ENCODE peak calls at places on chromosomes 4 and X, in five cellular contexts. One of them, this sample, is unnamed.

GRCh38 chrX:40153335-40154221 is 55.8 kb upstream of the BCOR start:
- DNase-seq in testis: no peak
- DNase-seq in breast epithelium: no peak
- DNase-seq in kidney epithelial cell: no peak
- DNase-seq in GM12878: no peak
- DNase-seq in this sample: no peak

GRCh38 chr4:5378002-5378401 is 326.7 kb downstream of the STK32B start:
- DNase-seq in testis: no peak
- DNase-seq in breast epithelium: no peak
- DNase-seq in kidney epithelial cell: no peak
- DNase-seq in GM12878: no peak
- DNase-seq in this sample: no peak

GRCh38 chr4:48623182-48623780 is 133.2 kb downstream of the ZAR1 start:
- DNase-seq in testis: no peak
- DNase-seq in breast epithelium: no peak
- DNase-seq in kidney epithelial cell: no peak
- DNase-seq in GM12878: no peak
- DNase-seq in this sample: no peak

GRCh38 chr4:82721819-82722423 is 76.7 kb downstream of the SCD5 start:
- DNase-seq in testis: peak
- DNase-seq in breast epithelium: no peak
- DNase-seq in kidney epithelial cell: no peak
- DNase-seq in GM12878: no peak
- DNase-seq in this sample: peak

GRCh38 chr4:27357283-27357682 is 496.6 kb downstream of the STIM2 start:
- DNase-seq in testis: no peak
- DNase-seq in breast epithelium: no peak
- DNase-seq in kidney epithelial cell: no peak
- DNase-seq in GM12878: no peak
- DNase-seq in this sample: peak

GRCh38 chr4:156321203-156321602 is 367.5 kb upstream of the CTSO start:
- DNase-seq in testis: no peak
- DNase-seq in breast epithelium: no peak
- DNase-seq in kidney epithelial cell: peak
- DNase-seq in GM12878: no peak
- DNase-seq in this sample: peak

GRCh38 chr4:156981262-156981661 is 9.7 kb upstream of the PDGFC start:
- DNase-seq in testis: no peak
- DNase-seq in breast epithelium: no peak
- DNase-seq in kidney epithelial cell: no peak
- DNase-seq in GM12878: no peak
- DNase-seq in this sample: no peak

GRCh38 chr4:147590249-147590920 is 26.8 kb upstream of the TMEM184C start:
- DNase-seq in testis: peak
- DNase-seq in breast epithelium: no peak
- DNase-seq in kidney epithelial cell: no peak
- DNase-seq in GM12878: no peak
- DNase-seq in this sample: peak

GRCh38 chrX:8846271-8846670 is 45.1 kb upstream of the FAM9A start:
- DNase-seq in testis: no peak
- DNase-seq in breast epithelium: no peak
- DNase-seq in kidney epithelial cell: peak
- DNase-seq in GM12878: no peak
- DNase-seq in this sample: no peak

GRCh38 chr4:113919611-113920010 is 59.8 kb downstream of the ARSJ start:
- DNase-seq in testis: no peak
- DNase-seq in breast epithelium: no peak
- DNase-seq in kidney epithelial cell: no peak
- DNase-seq in GM12878: no peak
- DNase-seq in this sample: no peak

GRCh38 chrX:13716905-13717304 is 17.5 kb downstream of the TRAPPC2 start:
- DNase-seq in testis: no peak
- DNase-seq in breast epithelium: no peak
- DNase-seq in kidney epithelial cell: no peak
- DNase-seq in GM12878: no peak
- DNase-seq in this sample: no peak

GRCh38 chrX:15468036-15468435 is 25.1 kb downstream of the PIR start:
- DNase-seq in testis: no peak
- DNase-seq in breast epithelium: no peak
- DNase-seq in kidney epithelial cell: no peak
- DNase-seq in GM12878: no peak
- DNase-seq in this sample: peak

GRCh38 chrX:116239944-116240391 is 69.4 kb downstream of the AGTR2 start:
- DNase-seq in testis: no peak
- DNase-seq in breast epithelium: no peak
- DNase-seq in kidney epithelial cell: no peak
- DNase-seq in GM12878: no peak
- DNase-seq in this sample: peak

GRCh38 chr4:174069848-174070330 is 213.6 kb downstream of the FBXO8 start:
- DNase-seq in testis: no peak
- DNase-seq in breast epithelium: no peak
- DNase-seq in kidney epithelial cell: no peak
- DNase-seq in GM12878: no peak
- DNase-seq in this sample: no peak

GRCh38 chr4:47835489-47835888 is 2.4 kb downstream of the CORIN start:
- DNase-seq in testis: no peak
- DNase-seq in breast epithelium: no peak
- DNase-seq in kidney epithelial cell: no peak
- DNase-seq in GM12878: no peak
- DNase-seq in this sample: no peak

GRCh38 chr4:140237616-140238352 is 83.8 kb upstream of the MAML3 start:
- DNase-seq in testis: peak
- DNase-seq in breast epithelium: peak
- DNase-seq in kidney epithelial cell: no peak
- DNase-seq in GM12878: no peak
- DNase-seq in this sample: peak

GRCh38 chrX:112735147-112735546 is 55.4 kb upstream of the LHFPL1 start:
- DNase-seq in testis: no peak
- DNase-seq in breast epithelium: no peak
- DNase-seq in kidney epithelial cell: no peak
- DNase-seq in GM12878: no peak
- DNase-seq in this sample: no peak

GRCh38 chr4:152063301-152064235 is 302.8 kb upstream of the GATB start:
- DNase-seq in testis: no peak
- DNase-seq in breast epithelium: no peak
- DNase-seq in kidney epithelial cell: no peak
- DNase-seq in GM12878: no peak
- DNase-seq in this sample: no peak

GRCh38 chr4:152165851-152166250 is 370.0 kb downstream of the FBXW7 start:
- DNase-seq in testis: no peak
- DNase-seq in breast epithelium: no peak
- DNase-seq in kidney epithelial cell: no peak
- DNase-seq in GM12878: no peak
- DNase-seq in this sample: no peak

GRCh38 chrX:28794751-28795150 is 207.5 kb downstream of the IL1RAPL1 start:
- DNase-seq in testis: no peak
- DNase-seq in breast epithelium: no peak
- DNase-seq in kidney epithelial cell: no peak
- DNase-seq in GM12878: no peak
- DNase-seq in this sample: no peak

GRCh38 chr4:75514949-75515612 is 808 bp downstream of the THAP6 start:
- DNase-seq in testis: no peak
- DNase-seq in breast epithelium: no peak
- DNase-seq in kidney epithelial cell: no peak
- DNase-seq in GM12878: peak
- DNase-seq in this sample: no peak

GRCh38 chrX:102712967-102713677 is 874 bp downstream of the GPRASP2 start:
- DNase-seq in testis: peak
- DNase-seq in breast epithelium: peak
- DNase-seq in kidney epithelial cell: no peak
- DNase-seq in GM12878: no peak
- DNase-seq in this sample: peak

GRCh38 chrX:153886915-153887314 is 942 bp upstream of the L1CAM start:
- DNase-seq in testis: no peak
- DNase-seq in breast epithelium: no peak
- DNase-seq in kidney epithelial cell: no peak
- DNase-seq in GM12878: no peak
- DNase-seq in this sample: no peak

GRCh38 chrX:68980906-68981616 is 152.2 kb downstream of the EFNB1 start:
- DNase-seq in testis: no peak
- DNase-seq in breast epithelium: no peak
- DNase-seq in kidney epithelial cell: no peak
- DNase-seq in GM12878: no peak
- DNase-seq in this sample: no peak

GRCh38 chrX:79065696-79066095 is 78.8 kb upstream of the GPR174 start:
- DNase-seq in testis: no peak
- DNase-seq in breast epithelium: no peak
- DNase-seq in kidney epithelial cell: no peak
- DNase-seq in GM12878: peak
- DNase-seq in this sample: no peak

GRCh38 chrX:97096385-97096784 is 212.7 kb downstream of the RPA4 start:
- DNase-seq in testis: no peak
- DNase-seq in breast epithelium: no peak
- DNase-seq in kidney epithelial cell: no peak
- DNase-seq in GM12878: no peak
- DNase-seq in this sample: peak

GRCh38 chrX:71107762-71108360 is 1.3 kb upstream of the CXorf65 start:
- DNase-seq in testis: no peak
- DNase-seq in breast epithelium: no peak
- DNase-seq in kidney epithelial cell: no peak
- DNase-seq in GM12878: no peak
- DNase-seq in this sample: no peak

GRCh38 chr4:116632269-116632668 is 453.1 kb downstream of the TRAM1L1 start:
- DNase-seq in testis: no peak
- DNase-seq in breast epithelium: no peak
- DNase-seq in kidney epithelial cell: no peak
- DNase-seq in GM12878: no peak
- DNase-seq in this sample: no peak

GRCh38 chr4:6987566-6987920 is 55.6 kb upstream of the TADA2B start:
- DNase-seq in testis: no peak
- DNase-seq in breast epithelium: no peak
- DNase-seq in kidney epithelial cell: no peak
- DNase-seq in GM12878: no peak
- DNase-seq in this sample: peak

GRCh38 chr4:173530326-173531062 is 465 bp upstream of the HAND2 start:
- DNase-seq in testis: no peak
- DNase-seq in breast epithelium: no peak
- DNase-seq in kidney epithelial cell: no peak
- DNase-seq in GM12878: no peak
- DNase-seq in this sample: no peak

GRCh38 chr4:125975861-125976397 is 661.2 kb downstream of the FAT4 start:
- DNase-seq in testis: no peak
- DNase-seq in breast epithelium: no peak
- DNase-seq in kidney epithelial cell: no peak
- DNase-seq in GM12878: no peak
- DNase-seq in this sample: no peak

DNA sequence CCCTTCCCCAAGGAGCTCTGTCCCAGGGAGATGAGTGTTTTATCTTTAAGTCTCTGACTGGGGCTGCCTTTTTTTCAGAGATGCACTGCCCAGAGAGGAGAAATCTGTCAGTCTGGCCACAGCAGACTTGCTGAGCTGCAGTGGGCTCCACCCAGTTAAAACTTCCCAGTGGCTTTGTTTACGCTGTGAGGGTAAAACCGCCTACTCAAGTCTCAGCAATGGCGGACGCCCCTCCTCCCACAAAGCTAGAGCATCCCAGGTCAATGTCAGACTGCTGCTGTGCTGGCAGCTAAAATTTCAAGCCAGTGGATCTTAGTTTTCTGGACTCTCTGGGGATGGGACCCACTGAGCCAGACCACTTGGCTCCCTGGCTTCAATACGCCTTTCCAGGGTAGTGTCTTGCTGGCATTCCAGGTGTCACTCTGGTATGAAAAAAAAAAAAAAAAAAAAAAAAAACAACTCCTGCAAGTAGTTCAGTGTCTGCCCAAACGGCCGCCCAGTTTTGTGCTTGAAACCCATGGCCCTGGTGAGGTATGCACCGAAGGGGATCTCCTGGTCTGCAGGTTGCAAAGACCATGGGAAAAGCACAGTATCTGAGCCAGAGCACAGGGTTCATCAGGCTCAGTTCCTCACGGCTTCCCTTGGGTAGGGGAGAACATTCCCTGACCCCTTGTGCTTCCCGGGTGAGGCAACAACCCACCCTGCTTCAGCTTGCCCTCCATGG is 1616.1 kb upstream of the ADGRL3 start:
- DNase-seq in testis: no peak
- DNase-seq in breast epithelium: no peak
- DNase-seq in kidney epithelial cell: no peak
- DNase-seq in GM12878: no peak
- DNase-seq in this sample: no peak
- H3K4me3 ChIP-seq in testis: no peak
- H3K4me3 ChIP-seq in breast epithelium: no peak
- H3K4me3 ChIP-seq in kidney epithelial cell: no peak
- H3K4me3 ChIP-seq in GM12878: no peak
- H3K4me3 ChIP-seq in this sample: no peak

GRCh38 chrX:139762400-139763183 is 54.6 kb upstream of the MCF2 start:
- DNase-seq in testis: peak
- DNase-seq in breast epithelium: no peak
- DNase-seq in kidney epithelial cell: no peak
- DNase-seq in GM12878: no peak
- DNase-seq in this sample: peak

GRCh38 chrX:139758250-139758649 is 50.3 kb upstream of the MCF2 start:
- DNase-seq in testis: no peak
- DNase-seq in breast epithelium: no peak
- DNase-seq in kidney epithelial cell: no peak
- DNase-seq in GM12878: no peak
- DNase-seq in this sample: no peak

GRCh38 chrX:139758809-139759208 is 50.8 kb upstream of the MCF2 start:
- DNase-seq in testis: no peak
- DNase-seq in breast epithelium: no peak
- DNase-seq in kidney epithelial cell: no peak
- DNase-seq in GM12878: no peak
- DNase-seq in this sample: no peak

DNA sequence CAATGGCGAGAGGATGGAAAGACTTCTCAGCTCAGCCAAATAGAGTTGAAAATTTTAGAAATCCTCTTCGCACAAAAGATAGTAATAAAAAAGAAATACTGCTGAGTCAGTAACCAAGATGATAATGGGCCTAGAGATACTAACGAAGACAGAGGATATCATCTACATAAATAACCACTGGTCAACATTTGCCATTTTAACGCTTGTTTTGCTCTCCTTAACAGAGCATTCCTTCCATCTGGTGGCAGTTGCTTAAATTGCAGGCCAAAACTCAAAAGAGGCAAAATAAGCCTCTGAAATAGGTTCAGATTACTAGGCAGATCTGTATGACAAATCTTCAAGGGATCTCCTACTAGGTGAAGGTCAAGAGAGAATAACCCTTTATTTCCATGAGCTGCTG is 51.7 kb upstream of the MCF2 start:
- DNase-seq in testis: peak
- DNase-seq in breast epithelium: no peak
- DNase-seq in kidney epithelial cell: no peak
- DNase-seq in GM12878: no peak
- DNase-seq in this sample: peak
- TF ChIP-seq CTCF in testis: peak
- TF ChIP-seq CTCF in breast epithelium: no peak
- TF ChIP-seq CTCF in kidney epithelial cell: peak
- TF ChIP-seq CTCF in GM12878: peak
- TF ChIP-seq CTCF in this sample: peak

GRCh38 chr4:183399166-183399565 is 45.3 kb upstream of the CDKN2AIP start:
- DNase-seq in testis: no peak
- DNase-seq in breast epithelium: no peak
- DNase-seq in kidney epithelial cell: no peak
- DNase-seq in GM12878: no peak
- DNase-seq in this sample: no peak
- H3K4me3 ChIP-seq in testis: peak
- H3K4me3 ChIP-seq in breast epithelium: peak
- H3K4me3 ChIP-seq in kidney epithelial cell: no peak
- H3K4me3 ChIP-seq in GM12878: no peak
- H3K4me3 ChIP-seq in this sample: no peak

GRCh38 chr4:110163327-110164070 is 34.9 kb downstream of the ELOVL6 start:
- DNase-seq in testis: no peak
- DNase-seq in breast epithelium: no peak
- DNase-seq in kidney epithelial cell: no peak
- DNase-seq in GM12878: no peak
- DNase-seq in this sample: peak
- TF ChIP-seq CTCF in testis: no peak
- TF ChIP-seq CTCF in breast epithelium: no peak
- TF ChIP-seq CTCF in kidney epithelial cell: no peak
- TF ChIP-seq CTCF in GM12878: no peak
- TF ChIP-seq CTCF in this sample: peak

This sample was measured in cardiac fibroblast.